ENCODE peak calls at places on chromosomes 16 and 17, in five cellular contexts. D is lung, L is hepatocyte, V is endodermal cell, E is fibroblast of mammary gland. R is an unnamed sample.
A peak's percentile ranks its signal among the peaks of the same experiment; 100 is the strongest.

GRCh38 chr16:58829096-58829495 is 95.0 kb upstream of the GOT2 start:
- DNase-seq in E (peak; percentile 10), L (no peak), D (no peak), V (no peak), R (peak; percentile 8)

GRCh38 chr16:4936181-4936990 is 562 bp downstream of the PPL start:
- DNase-seq in V (peak; percentile 85), D (peak; percentile 59), E (no peak), L (peak; percentile 88), R (peak; percentile 48)

GRCh38 chr17:36933174-36934143 is 3.8 kb upstream of the LHX1 start:
- DNase-seq in D (no peak), L (no peak), E (no peak), V (peak; percentile 73), R (no peak)

GRCh38 chr17:75504347-75505151 is 10.8 kb downstream of the CASKIN2 start:
- DNase-seq in E (no peak), D (no peak), L (peak; percentile 58), V (peak; percentile 93), R (no peak)

GRCh38 chr16:56742030-56742984 is 12.4 kb downstream of the NUP93 start:
- DNase-seq in L (no peak), D (no peak), V (no peak), E (peak; percentile 87), R (no peak)

GRCh38 chr17:58120195-58120822 is 27.9 kb upstream of the OR4D1 start:
- DNase-seq in E (peak; percentile 61), L (peak; percentile 83), V (peak; percentile 92), D (no peak), R (peak; percentile 73)

GRCh38 chr17:73304971-73305786 is 6.6 kb downstream of the CDC42EP4 start:
- DNase-seq in D (peak; percentile 74), E (peak; percentile 86), L (peak; percentile 85), V (peak; percentile 93), R (peak; percentile 51)

GRCh38 chr17:81508639-81509047 is 4.0 kb downstream of the ACTG1 start:
- DNase-seq in E (peak; percentile 69), L (no peak), V (peak; percentile 78), D (no peak), R (no peak)

GRCh38 chr17:46722662-46723285 is 95.7 kb downstream of the WNT3 start:
- DNase-seq in V (no peak), D (no peak), L (no peak), E (no peak), R (no peak)

GRCh38 chr17:81471804-81472456 is 40.7 kb downstream of the ACTG1 start:
- DNase-seq in V (peak; percentile 86), D (peak; percentile 62), L (peak; percentile 42), E (peak; percentile 94), R (no peak)

GRCh38 chr17:4770632-4771031 is 1.1 kb upstream of the TM4SF5 start:
- DNase-seq in D (no peak), L (no peak), E (no peak), V (no peak), R (no peak)

GRCh38 chr16:19879241-19879792 is 5.3 kb downstream of the GPRC5B start:
- DNase-seq in V (peak; percentile 79), L (peak; percentile 82), D (no peak), E (no peak), R (no peak)

GRCh38 chr17:51260960-51261958 is 913 bp downstream of the UTP18 start:
- DNase-seq in V (peak; percentile 95), L (peak; percentile 87), D (peak; percentile 62), E (no peak), R (peak; percentile 86)

GRCh38 chr16:69579783-69580182 is 14.0 kb downstream of the NFAT5 start:
- DNase-seq in D (no peak), V (no peak), E (no peak), L (no peak), R (no peak)

GRCh38 chr16:72094266-72094610 is 591 bp downstream of the DHX38 start:
- DNase-seq in V (no peak), L (peak; percentile 35), D (no peak), E (no peak), R (no peak)

GRCh38 chr16:13733561-13733960 is 186.4 kb upstream of the ERCC4 start:
- DNase-seq in L (no peak), V (no peak), D (no peak), E (no peak), R (no peak)

GRCh38 chr16:20004931-20005330 is 68.8 kb downstream of the GPR139 start:
- DNase-seq in D (no peak), V (peak; percentile 64), E (no peak), L (no peak), R (no peak)

GRCh38 chr17:27597783-27598320 is 33.1 kb upstream of the LGALS9 start:
- DNase-seq in D (no peak), V (no peak), E (no peak), L (no peak), R (no peak)

GRCh38 chr16:89324056-89325010 is 106.8 kb downstream of the ZNF778 start:
- DNase-seq in V (no peak), E (peak; percentile 99), L (no peak), D (no peak), R (no peak)

GRCh38 chr17:51050291-51051033 is 70.2 kb downstream of the SPAG9 start:
- DNase-seq in D (no peak), V (no peak), E (no peak), L (peak; percentile 30), R (no peak)

GRCh38 chr17:43405861-43406260 is 7.1 kb downstream of the ARL4D start:
- DNase-seq in E (no peak), D (no peak), L (no peak), V (no peak), R (no peak)

GRCh38 chr16:88309174-88309904 is 73.4 kb upstream of the ZNF469 start:
- DNase-seq in L (no peak), E (no peak), V (no peak), D (no peak), R (no peak)

GRCh38 chr16:88309905-88310259 is 72.9 kb upstream of the ZNF469 start:
- DNase-seq in D (no peak), E (no peak), V (no peak), L (peak; percentile 54), R (no peak)

GRCh38 chr16:88306860-88307545 is 75.8 kb upstream of the ZNF469 start:
- DNase-seq in L (peak; percentile 64), D (no peak), V (no peak), E (peak; percentile 98), R (no peak)

GRCh38 chr16:88306411-88306810 is 76.3 kb upstream of the ZNF469 start:
- DNase-seq in E (no peak), L (no peak), D (no peak), V (no peak), R (no peak)

GRCh38 chr16:88308441-88309173 is 74.2 kb upstream of the ZNF469 start:
- DNase-seq in E (no peak), L (no peak), V (no peak), D (no peak), R (no peak)
- TF ChIP-seq CTCF in E (no peak), L (no peak), V (no peak), D (no peak), R (no peak)

GRCh38 chr17:63078707-63079106 is 112.7 kb downstream of the TANC2 start:
- DNase-seq in D (no peak), V (no peak), E (no peak), L (no peak), R (no peak)

GRCh38 chr17:63086483-63087185 is 120.6 kb downstream of the TANC2 start:
- DNase-seq in L (no peak), D (no peak), E (no peak), V (no peak), R (no peak)

GRCh38 chr17:63082952-63083351 is 116.9 kb downstream of the TANC2 start:
- DNase-seq in E (peak; percentile 46), D (no peak), V (no peak), L (no peak), R (no peak)

GRCh38 chr17:63082273-63082861 is 116.3 kb downstream of the TANC2 start:
- DNase-seq in V (no peak), L (peak; percentile 17), D (no peak), E (peak; percentile 61), R (no peak)
- TF ChIP-seq CTCF in V (peak; percentile 79), L (peak; percentile 61), D (no peak), E (peak; percentile 46), R (peak; percentile 28)

GRCh38 chr16:3597226-3597625 is 14.2 kb downstream of the SLX4 start:
- DNase-seq in D (no peak), V (no peak), L (no peak), E (no peak), R (no peak)

GRCh38 chr16:3595110-3595486 is 16.3 kb downstream of the SLX4 start:
- DNase-seq in L (no peak), V (no peak), D (no peak), E (no peak), R (no peak)

GRCh38 chr16:3595521-3596021 is 15.8 kb downstream of the SLX4 start:
- DNase-seq in V (no peak), D (no peak), E (no peak), L (no peak), R (no peak)

GRCh38 chr16:3597676-3598075 is 13.7 kb downstream of the SLX4 start:
- DNase-seq in D (no peak), E (no peak), V (no peak), L (no peak), R (no peak)

GRCh38 chr16:3596101-3596861 is 15.1 kb downstream of the SLX4 start:
- DNase-seq in V (no peak), E (no peak), D (no peak), L (no peak), R (no peak)
- TF ChIP-seq CTCF in V (no peak), E (no peak), D (no peak), L (no peak), R (no peak)

GRCh38 chr16:57783116-57783515 is 19.2 kb downstream of the KIFC3 start:
- DNase-seq in V (no peak), E (no peak), L (no peak), D (no peak), R (no peak)

GRCh38 chr16:57783883-57784282 is 18.4 kb downstream of the KIFC3 start:
- DNase-seq in L (no peak), E (no peak), V (no peak), D (no peak), R (no peak)

GRCh38 chr16:57781349-57781740 is 20.9 kb downstream of the KIFC3 start:
- DNase-seq in D (no peak), E (no peak), V (no peak), L (no peak), R (no peak)

GRCh38 chr16:57784334-57784733 is 18.0 kb downstream of the KIFC3 start:
- DNase-seq in V (no peak), L (no peak), D (no peak), E (no peak), R (no peak)

DNA sequence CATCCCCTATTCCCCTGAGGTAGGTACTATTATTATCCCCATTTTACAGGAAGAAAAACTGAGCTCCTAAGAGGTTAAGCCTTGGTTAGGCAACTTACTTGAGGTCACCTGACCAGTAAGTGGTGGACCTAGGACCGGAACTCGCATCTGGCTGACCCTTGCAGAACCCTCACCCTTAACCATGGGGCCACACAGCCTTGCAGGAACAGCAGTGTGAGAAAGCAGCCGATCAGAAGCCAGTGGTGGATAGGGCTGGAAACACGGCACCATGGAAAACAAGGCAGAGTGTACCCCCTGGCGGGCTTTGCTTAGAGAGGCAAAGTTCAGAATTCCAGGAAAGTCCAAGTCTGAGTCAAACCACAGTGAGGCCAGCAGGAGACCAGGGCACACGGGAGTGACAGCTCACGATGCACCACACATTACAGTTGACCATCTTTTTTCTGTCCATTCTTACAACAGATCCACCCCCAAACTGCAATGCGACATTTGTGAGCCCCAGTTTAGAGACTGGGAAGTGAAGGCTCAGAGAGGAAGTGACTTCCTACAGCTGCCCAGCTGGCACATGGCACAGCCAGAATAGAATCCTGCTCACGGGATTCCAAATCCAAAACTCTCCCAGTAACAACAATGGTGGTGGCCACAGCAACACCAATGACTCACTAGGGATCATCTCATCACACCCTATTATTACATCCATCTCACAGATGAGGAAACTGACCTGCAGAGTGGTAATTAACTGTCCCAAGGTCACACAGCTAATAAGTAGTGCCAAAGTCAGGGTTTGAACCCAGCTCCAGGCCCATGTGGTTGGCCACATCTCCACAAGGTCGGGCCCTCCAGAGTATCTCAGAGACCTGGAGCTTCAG is 20.3 kb downstream of the KIFC3 start:
- DNase-seq in L (peak; percentile 51), E (peak; percentile 49), D (no peak), V (no peak), R (no peak)
- TF ChIP-seq CTCF in L (no peak), E (no peak), D (no peak), V (no peak), R (no peak)